ENCODE peak calls at places on chromosomes 2 and 18, in five cellular contexts. One of them, this sample, is unnamed.

GRCh38 chr2:43102366-43103092 is 123.9 kb downstream of the ZFP36L2 start:
- DNase-seq in NT2/D1: no peak
- DNase-seq in HepG2: no peak
- DNase-seq in GM12878: no peak
- DNase-seq in H1: no peak
- DNase-seq in this sample: no peak

GRCh38 chr2:20027715-20028434 is 15.4 kb upstream of the MATN3 start:
- DNase-seq in NT2/D1: no peak
- DNase-seq in HepG2: no peak
- DNase-seq in GM12878: no peak
- DNase-seq in H1: no peak
- DNase-seq in this sample: no peak

GRCh38 chr18:78814766-78815165 is 164.9 kb upstream of the SALL3 start:
- DNase-seq in NT2/D1: no peak
- DNase-seq in HepG2: no peak
- DNase-seq in GM12878: no peak
- DNase-seq in H1: no peak
- DNase-seq in this sample: no peak

GRCh38 chr2:238761802-238762373 is 86.0 kb upstream of the TWIST2 start:
- DNase-seq in NT2/D1: no peak
- DNase-seq in HepG2: no peak
- DNase-seq in GM12878: no peak
- DNase-seq in H1: no peak
- DNase-seq in this sample: peak; percentile 12

GRCh38 chr2:12126325-12126724 is 379.9 kb downstream of the LPIN1 start:
- DNase-seq in NT2/D1: no peak
- DNase-seq in HepG2: no peak
- DNase-seq in GM12878: no peak
- DNase-seq in H1: no peak
- DNase-seq in this sample: no peak

GRCh38 chr2:24409166-24409565 is 48.8 kb upstream of the ITSN2 start:
- DNase-seq in NT2/D1: no peak
- DNase-seq in HepG2: no peak
- DNase-seq in GM12878: no peak
- DNase-seq in H1: no peak
- DNase-seq in this sample: no peak

GRCh38 chr2:119765404-119766002 is 5.8 kb downstream of the PTPN4 start:
- DNase-seq in NT2/D1: no peak
- DNase-seq in HepG2: peak; percentile 53
- DNase-seq in GM12878: no peak
- DNase-seq in H1: no peak
- DNase-seq in this sample: no peak

GRCh38 chr2:165420231-165420630 is 49.3 kb upstream of the CSRNP3 start:
- DNase-seq in NT2/D1: no peak
- DNase-seq in HepG2: no peak
- DNase-seq in GM12878: no peak
- DNase-seq in H1: no peak
- DNase-seq in this sample: no peak

GRCh38 chr2:113138428-113139322 is 11.3 kb downstream of the IL1RN start:
- DNase-seq in NT2/D1: peak; percentile 63
- DNase-seq in HepG2: peak; percentile 76
- DNase-seq in GM12878: peak; percentile 64
- DNase-seq in H1: peak; percentile 48
- DNase-seq in this sample: peak; percentile 68

GRCh38 chr2:85744771-85745601 is 8.8 kb upstream of the ATOH8 start:
- DNase-seq in NT2/D1: no peak
- DNase-seq in HepG2: no peak
- DNase-seq in GM12878: no peak
- DNase-seq in H1: no peak
- DNase-seq in this sample: no peak

GRCh38 chr2:241609859-241610793 is 26.8 kb downstream of the THAP4 start:
- DNase-seq in NT2/D1: peak; percentile 91
- DNase-seq in HepG2: peak; percentile 93
- DNase-seq in GM12878: peak; percentile 40
- DNase-seq in H1: peak; percentile 96
- DNase-seq in this sample: peak; percentile 85

GRCh38 chr18:58668897-58669296 is 2.4 kb upstream of the MALT1 start:
- DNase-seq in NT2/D1: no peak
- DNase-seq in HepG2: peak; percentile 79
- DNase-seq in GM12878: no peak
- DNase-seq in H1: no peak
- DNase-seq in this sample: no peak

GRCh38 chr2:74821177-74822124 is 12.5 kb upstream of the HK2 start:
- DNase-seq in NT2/D1: no peak
- DNase-seq in HepG2: peak; percentile 43
- DNase-seq in GM12878: no peak
- DNase-seq in H1: no peak
- DNase-seq in this sample: no peak

GRCh38 chr18:61572871-61573270 is 239.6 kb downstream of the CDH20 start:
- DNase-seq in NT2/D1: no peak
- DNase-seq in HepG2: no peak
- DNase-seq in GM12878: no peak
- DNase-seq in H1: no peak
- DNase-seq in this sample: no peak
- TF ChIP-seq SUZ12 in NT2/D1: no peak
- TF ChIP-seq SUZ12 in HepG2: no peak
- TF ChIP-seq SUZ12 in GM12878: no peak
- TF ChIP-seq SUZ12 in H1: no peak
- TF ChIP-seq SUZ12 in this sample: no peak

GRCh38 chr2:202780514-202781021 is 91.0 kb downstream of the ICA1L start:
- DNase-seq in NT2/D1: no peak
- DNase-seq in HepG2: no peak
- DNase-seq in GM12878: peak; percentile 39
- DNase-seq in H1: no peak
- DNase-seq in this sample: no peak
- TF ChIP-seq SUZ12 in NT2/D1: no peak
- TF ChIP-seq SUZ12 in HepG2: no peak
- TF ChIP-seq SUZ12 in GM12878: no peak
- TF ChIP-seq SUZ12 in H1: no peak
- TF ChIP-seq SUZ12 in this sample: no peak

GRCh38 chr2:172811027-172811426 is 75.4 kb downstream of the RAPGEF4 start:
- DNase-seq in NT2/D1: no peak
- DNase-seq in HepG2: no peak
- DNase-seq in GM12878: no peak
- DNase-seq in H1: no peak
- DNase-seq in this sample: no peak

GRCh38 chr2:172817411-172817810 is 81.8 kb downstream of the RAPGEF4 start:
- DNase-seq in NT2/D1: no peak
- DNase-seq in HepG2: no peak
- DNase-seq in GM12878: no peak
- DNase-seq in H1: no peak
- DNase-seq in this sample: no peak

GRCh38 chr2:172813314-172813888 is 77.8 kb downstream of the RAPGEF4 start:
- DNase-seq in NT2/D1: no peak
- DNase-seq in HepG2: no peak
- DNase-seq in GM12878: no peak
- DNase-seq in H1: no peak
- DNase-seq in this sample: no peak
- TF ChIP-seq SUZ12 in NT2/D1: no peak
- TF ChIP-seq SUZ12 in HepG2: no peak
- TF ChIP-seq SUZ12 in GM12878: no peak
- TF ChIP-seq SUZ12 in H1: no peak
- TF ChIP-seq SUZ12 in this sample: no peak

DNA sequence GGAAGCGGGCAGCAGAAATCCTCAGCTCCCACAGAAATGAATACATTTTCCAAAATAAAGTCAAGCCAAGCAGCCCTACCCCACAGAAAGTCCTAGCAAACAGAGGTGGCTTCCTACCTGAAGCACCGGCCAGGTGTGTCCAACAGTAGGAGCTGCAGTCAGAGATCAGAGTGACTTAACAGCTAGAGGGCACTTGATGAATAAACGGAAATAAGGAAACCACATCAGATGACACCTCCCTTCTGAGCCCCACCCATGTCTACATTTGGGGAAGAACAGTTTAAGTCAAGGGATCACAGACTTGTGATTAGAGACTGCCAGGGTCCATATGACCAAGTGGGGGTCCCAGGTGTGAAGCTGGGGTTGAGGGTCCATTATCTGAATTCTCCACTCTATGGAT is at the start of gene CXCR1:
- DNase-seq in NT2/D1: no peak
- DNase-seq in HepG2: no peak
- DNase-seq in GM12878: no peak
- DNase-seq in H1: no peak
- DNase-seq in this sample: no peak
- TF ChIP-seq SUZ12 in NT2/D1: no peak
- TF ChIP-seq SUZ12 in HepG2: no peak
- TF ChIP-seq SUZ12 in GM12878: no peak
- TF ChIP-seq SUZ12 in H1: no peak
- TF ChIP-seq SUZ12 in this sample: no peak

GRCh38 chr18:24026457-24026856 is 11.9 kb downstream of the TTC39C start:
- DNase-seq in NT2/D1: no peak
- DNase-seq in HepG2: no peak
- DNase-seq in GM12878: no peak
- DNase-seq in H1: no peak
- DNase-seq in this sample: no peak

GRCh38 chr18:24024425-24024824 is 9.9 kb downstream of the TTC39C start:
- DNase-seq in NT2/D1: no peak
- DNase-seq in HepG2: no peak
- DNase-seq in GM12878: no peak
- DNase-seq in H1: no peak
- DNase-seq in this sample: no peak

GRCh38 chr18:24021505-24021904 is 7.0 kb downstream of the TTC39C start:
- DNase-seq in NT2/D1: no peak
- DNase-seq in HepG2: no peak
- DNase-seq in GM12878: no peak
- DNase-seq in H1: no peak
- DNase-seq in this sample: no peak

GRCh38 chr18:24022141-24022540 is 7.6 kb downstream of the TTC39C start:
- DNase-seq in NT2/D1: no peak
- DNase-seq in HepG2: no peak
- DNase-seq in GM12878: no peak
- DNase-seq in H1: no peak
- DNase-seq in this sample: no peak

DNA sequence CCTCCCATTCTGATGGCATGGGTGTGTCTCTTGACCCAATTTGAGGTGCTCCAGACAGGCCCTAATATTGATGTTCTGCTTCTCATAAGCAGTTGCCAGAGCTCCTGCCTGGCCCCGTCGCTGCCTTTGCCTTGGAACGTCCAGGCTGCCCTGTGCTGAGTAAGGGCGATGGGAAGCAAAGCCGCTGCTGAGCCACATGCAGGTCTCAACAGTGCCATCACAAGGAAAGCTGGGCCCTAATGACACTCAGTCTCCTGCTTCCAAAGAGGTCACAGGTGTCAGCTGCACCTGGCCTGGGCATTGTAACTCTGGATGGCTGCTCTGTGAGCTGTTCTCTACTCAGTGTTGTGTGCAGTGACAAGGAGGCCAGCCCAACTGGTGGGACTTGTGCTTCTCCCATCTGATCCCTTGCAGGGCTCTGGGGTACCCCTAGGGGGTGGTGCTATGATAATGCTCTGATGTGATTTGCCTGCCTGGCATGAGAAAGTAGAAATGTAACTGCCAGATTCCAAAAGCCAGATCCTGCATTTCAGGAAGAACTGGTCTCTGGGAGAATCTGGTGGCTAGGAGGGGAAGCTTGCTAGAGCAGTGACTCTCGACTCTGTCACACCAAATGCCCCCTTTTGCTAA is 8.7 kb downstream of the TTC39C start:
- DNase-seq in NT2/D1: no peak
- DNase-seq in HepG2: peak; percentile 9
- DNase-seq in GM12878: no peak
- DNase-seq in H1: peak; percentile 62
- DNase-seq in this sample: no peak
- TF ChIP-seq SUZ12 in NT2/D1: no peak
- TF ChIP-seq SUZ12 in HepG2: no peak
- TF ChIP-seq SUZ12 in GM12878: no peak
- TF ChIP-seq SUZ12 in H1: no peak
- TF ChIP-seq SUZ12 in this sample: no peak

GRCh38 chr2:80515961-80516360 is 211.4 kb upstream of the LRRTM1 start:
- DNase-seq in NT2/D1: peak; percentile 22
- DNase-seq in HepG2: no peak
- DNase-seq in GM12878: no peak
- DNase-seq in H1: no peak
- DNase-seq in this sample: no peak
- TF ChIP-seq SUZ12 in NT2/D1: no peak
- TF ChIP-seq SUZ12 in HepG2: no peak
- TF ChIP-seq SUZ12 in GM12878: no peak
- TF ChIP-seq SUZ12 in H1: no peak
- TF ChIP-seq SUZ12 in this sample: no peak